ENCODE peak calls at places on chromosomes 4 and X, in nine cellular contexts. One of them, this sample, is unnamed.

GRCh38 chr4:144594471-144594986 is 51.4 kb upstream of the HHIP start:
- DNase-seq in MV-4-11: no peak
- DNase-seq in spleen: no peak
- DNase-seq in astrocyte of the hippocampus: peak
- DNase-seq in NCI-H1092 treated with DMSO at 0.1 percent for 48 hours: no peak
- DNase-seq in right atrium auricular region: no peak
- DNase-seq in occipital lobe: no peak
- DNase-seq in CD4-positive, CD25-positive, alpha-beta regulatory T cell: no peak
- DNase-seq in T-helper 9 cell: no peak
- DNase-seq in this sample: no peak

GRCh38 chrX:122203399-122203798 is 980.7 kb upstream of the GRIA3 start:
- DNase-seq in MV-4-11: no peak
- DNase-seq in spleen: no peak
- DNase-seq in astrocyte of the hippocampus: no peak
- DNase-seq in NCI-H1092 treated with DMSO at 0.1 percent for 48 hours: no peak
- DNase-seq in right atrium auricular region: no peak
- DNase-seq in occipital lobe: no peak
- DNase-seq in CD4-positive, CD25-positive, alpha-beta regulatory T cell: no peak
- DNase-seq in T-helper 9 cell: no peak
- DNase-seq in this sample: no peak

GRCh38 chrX:13752141-13752540 is 17.6 kb downstream of the OFD1 start:
- DNase-seq in MV-4-11: no peak
- DNase-seq in spleen: no peak
- DNase-seq in astrocyte of the hippocampus: no peak
- DNase-seq in NCI-H1092 treated with DMSO at 0.1 percent for 48 hours: no peak
- DNase-seq in right atrium auricular region: no peak
- DNase-seq in occipital lobe: no peak
- DNase-seq in CD4-positive, CD25-positive, alpha-beta regulatory T cell: no peak
- DNase-seq in T-helper 9 cell: no peak
- DNase-seq in this sample: no peak

GRCh38 chrX:28126886-28127285 is 145.6 kb upstream of the DCAF8L1 start:
- DNase-seq in MV-4-11: no peak
- DNase-seq in spleen: no peak
- DNase-seq in astrocyte of the hippocampus: peak
- DNase-seq in NCI-H1092 treated with DMSO at 0.1 percent for 48 hours: no peak
- DNase-seq in right atrium auricular region: no peak
- DNase-seq in occipital lobe: no peak
- DNase-seq in CD4-positive, CD25-positive, alpha-beta regulatory T cell: no peak
- DNase-seq in T-helper 9 cell: no peak
- DNase-seq in this sample: no peak

GRCh38 chrX:63686878-63687714 is 97.9 kb downstream of the ARHGEF9 start:
- DNase-seq in MV-4-11: peak
- DNase-seq in spleen: no peak
- DNase-seq in astrocyte of the hippocampus: peak
- DNase-seq in NCI-H1092 treated with DMSO at 0.1 percent for 48 hours: peak
- DNase-seq in right atrium auricular region: no peak
- DNase-seq in occipital lobe: no peak
- DNase-seq in CD4-positive, CD25-positive, alpha-beta regulatory T cell: peak
- DNase-seq in T-helper 9 cell: no peak
- DNase-seq in this sample: peak

GRCh38 chr4:94345267-94345666 is 2.6 kb upstream of the HPGDS start:
- DNase-seq in MV-4-11: no peak
- DNase-seq in spleen: no peak
- DNase-seq in astrocyte of the hippocampus: no peak
- DNase-seq in NCI-H1092 treated with DMSO at 0.1 percent for 48 hours: no peak
- DNase-seq in right atrium auricular region: no peak
- DNase-seq in occipital lobe: no peak
- DNase-seq in CD4-positive, CD25-positive, alpha-beta regulatory T cell: no peak
- DNase-seq in T-helper 9 cell: no peak
- DNase-seq in this sample: no peak

GRCh38 chr4:8315343-8316250 is 46.0 kb downstream of the HTRA3 start:
- DNase-seq in MV-4-11: no peak
- DNase-seq in spleen: peak
- DNase-seq in astrocyte of the hippocampus: peak
- DNase-seq in NCI-H1092 treated with DMSO at 0.1 percent for 48 hours: peak
- DNase-seq in right atrium auricular region: peak
- DNase-seq in occipital lobe: no peak
- DNase-seq in CD4-positive, CD25-positive, alpha-beta regulatory T cell: no peak
- DNase-seq in T-helper 9 cell: no peak
- DNase-seq in this sample: no peak

GRCh38 chr4:157443537-157443936 is 223.0 kb downstream of the GRIA2 start:
- DNase-seq in MV-4-11: no peak
- DNase-seq in spleen: peak
- DNase-seq in astrocyte of the hippocampus: no peak
- DNase-seq in NCI-H1092 treated with DMSO at 0.1 percent for 48 hours: no peak
- DNase-seq in right atrium auricular region: no peak
- DNase-seq in occipital lobe: no peak
- DNase-seq in CD4-positive, CD25-positive, alpha-beta regulatory T cell: no peak
- DNase-seq in T-helper 9 cell: no peak
- DNase-seq in this sample: peak

GRCh38 chr4:26850528-26850927 is 10.1 kb upstream of the STIM2 start:
- DNase-seq in MV-4-11: no peak
- DNase-seq in spleen: no peak
- DNase-seq in astrocyte of the hippocampus: no peak
- DNase-seq in NCI-H1092 treated with DMSO at 0.1 percent for 48 hours: no peak
- DNase-seq in right atrium auricular region: no peak
- DNase-seq in occipital lobe: no peak
- DNase-seq in CD4-positive, CD25-positive, alpha-beta regulatory T cell: no peak
- DNase-seq in T-helper 9 cell: no peak
- DNase-seq in this sample: no peak

GRCh38 chr4:134126955-134127354 is 74.6 kb downstream of the PABPC4L start:
- DNase-seq in MV-4-11: no peak
- DNase-seq in spleen: peak
- DNase-seq in astrocyte of the hippocampus: no peak
- DNase-seq in NCI-H1092 treated with DMSO at 0.1 percent for 48 hours: no peak
- DNase-seq in right atrium auricular region: no peak
- DNase-seq in occipital lobe: no peak
- DNase-seq in CD4-positive, CD25-positive, alpha-beta regulatory T cell: no peak
- DNase-seq in T-helper 9 cell: no peak
- DNase-seq in this sample: no peak

GRCh38 chr4:16858275-16858752 is 40.1 kb downstream of the LDB2 start:
- DNase-seq in MV-4-11: no peak
- DNase-seq in spleen: no peak
- DNase-seq in astrocyte of the hippocampus: peak
- DNase-seq in NCI-H1092 treated with DMSO at 0.1 percent for 48 hours: no peak
- DNase-seq in right atrium auricular region: no peak
- DNase-seq in occipital lobe: no peak
- DNase-seq in CD4-positive, CD25-positive, alpha-beta regulatory T cell: no peak
- DNase-seq in T-helper 9 cell: no peak
- DNase-seq in this sample: no peak

GRCh38 chrX:318739-319578 is at the start of gene GTPBP6:
- DNase-seq in MV-4-11: no peak
- DNase-seq in spleen: peak
- DNase-seq in astrocyte of the hippocampus: peak
- DNase-seq in NCI-H1092 treated with DMSO at 0.1 percent for 48 hours: no peak
- DNase-seq in right atrium auricular region: peak
- DNase-seq in occipital lobe: no peak
- DNase-seq in CD4-positive, CD25-positive, alpha-beta regulatory T cell: peak
- DNase-seq in T-helper 9 cell: peak
- DNase-seq in this sample: peak

GRCh38 chr4:97496298-97496873 is 646.9 kb downstream of the STPG2 start:
- DNase-seq in MV-4-11: no peak
- DNase-seq in spleen: no peak
- DNase-seq in astrocyte of the hippocampus: peak
- DNase-seq in NCI-H1092 treated with DMSO at 0.1 percent for 48 hours: no peak
- DNase-seq in right atrium auricular region: no peak
- DNase-seq in occipital lobe: no peak
- DNase-seq in CD4-positive, CD25-positive, alpha-beta regulatory T cell: no peak
- DNase-seq in T-helper 9 cell: no peak
- DNase-seq in this sample: no peak